ENCODE peak calls at places on chromosomes 11 and 22, in nine cellular contexts. H is cardiac muscle cell, B is AG04450, G is cardiac fibroblast, Q is RWPE2, N is astrocyte of the spinal cord, P is brain microvascular endothelial cell, X is GM12865, E is osteocyte. W is an unnamed sample.

GRCh38 chr11:121595717-121596156 is 143.0 kb upstream of the SORL1-AS1 start:
- DNase-seq in H (no peak), B (peak; percentile 98), G (peak; percentile 99), Q (peak; percentile 88), N (peak; percentile 97), P (peak; percentile 96), X (no peak), E (no peak), W (no peak)

GRCh38 chr22:19759459-19759993 is 1.1 kb upstream of the TBX1 start:
- DNase-seq in H (no peak), B (no peak), G (no peak), Q (no peak), N (no peak), P (no peak), X (no peak), E (no peak), W (no peak)

GRCh38 chr11:69355346-69355940 is 61.5 kb downstream of the MYEOV start:
- DNase-seq in H (no peak), B (no peak), G (no peak), Q (no peak), N (no peak), P (no peak), X (no peak), E (peak; percentile 67), W (peak; percentile 43)

GRCh38 chr11:67045314-67045713 is 11.3 kb upstream of the RHOD start:
- DNase-seq in H (no peak), B (peak; percentile 69), G (peak; percentile 93), Q (peak; percentile 88), N (peak; percentile 95), P (peak; percentile 94), X (peak; percentile 55), E (no peak), W (no peak)

GRCh38 chr22:35743466-35743865 is 25.8 kb downstream of the APOL5 start:
- DNase-seq in H (no peak), B (no peak), G (no peak), Q (no peak), N (no peak), P (no peak), X (no peak), E (no peak), W (no peak)

GRCh38 chr22:47783433-47784366 is 1021.2 kb downstream of the TBC1D22A start:
- DNase-seq in H (no peak), B (no peak), G (no peak), Q (no peak), N (no peak), P (no peak), X (no peak), E (no peak), W (peak; percentile 63)

GRCh38 chr11:77267910-77268309 is 33.6 kb downstream of the GDPD4 start:
- DNase-seq in H (no peak), B (peak; percentile 80), G (peak; percentile 85), Q (no peak), N (peak; percentile 73), P (peak; percentile 27), X (no peak), E (no peak), W (no peak)

GRCh38 chr22:16961477-16962186 is 46.4 kb downstream of the GAB4 start:
- DNase-seq in H (no peak), B (no peak), G (no peak), Q (no peak), N (no peak), P (no peak), X (no peak), E (peak; percentile 82), W (peak; percentile 61)

GRCh38 chr11:78365381-78365792 is 52.2 kb downstream of the GAB2 start:
- DNase-seq in H (peak; percentile 57), B (no peak), G (peak; percentile 55), Q (no peak), N (no peak), P (no peak), X (no peak), E (no peak), W (no peak)

GRCh38 chr11:116099541-116099940 is 595.3 kb upstream of the CADM1 start:
- DNase-seq in H (no peak), B (no peak), G (no peak), Q (no peak), N (no peak), P (no peak), X (no peak), E (peak; percentile 57), W (no peak)

GRCh38 chr11:30008946-30009525 is 7.8 kb downstream of the KCNA4 start:
- DNase-seq in H (no peak), B (no peak), G (no peak), Q (no peak), N (no peak), P (peak; percentile 2), X (no peak), E (no peak), W (no peak)

GRCh38 chr22:27113211-27114030 is 456.0 kb downstream of the MIAT start:
- DNase-seq in H (no peak), B (no peak), G (peak; percentile 94), Q (no peak), N (peak; percentile 96), P (peak; percentile 97), X (no peak), E (no peak), W (no peak)

GRCh38 chr22:39583066-39583667 is 12.6 kb downstream of the CACNA1I start:
- DNase-seq in H (no peak), B (no peak), G (no peak), Q (no peak), N (no peak), P (no peak), X (no peak), E (no peak), W (no peak)

GRCh38 chr11:116984589-116984988 is 113.6 kb downstream of the SIK3 start:
- DNase-seq in H (no peak), B (peak; percentile 89), G (peak; percentile 94), Q (no peak), N (peak; percentile 92), P (peak; percentile 91), X (no peak), E (no peak), W (no peak)

GRCh38 chr11:117202386-117203068 is 3.4 kb downstream of the TAGLN start:
- DNase-seq in H (no peak), B (no peak), G (peak; percentile 31), Q (no peak), N (no peak), P (no peak), X (no peak), E (no peak), W (no peak)

GRCh38 chr22:43745783-43746356 is 66.2 kb downstream of the EFCAB6 start:
- DNase-seq in H (no peak), B (no peak), G (no peak), Q (no peak), N (no peak), P (no peak), X (no peak), E (no peak), W (no peak)

GRCh38 chr11:35367491-35367890 is 51.9 kb downstream of the SLC1A2 start:
- DNase-seq in H (no peak), B (peak; percentile 56), G (peak; percentile 83), Q (no peak), N (peak; percentile 75), P (peak; percentile 87), X (no peak), E (no peak), W (no peak)
- TF ChIP-seq CTCF in H (no peak), B (no peak), G (no peak), Q (no peak), N (no peak), P (no peak), X (no peak), E (no peak), W (peak; percentile 28)

DNA sequence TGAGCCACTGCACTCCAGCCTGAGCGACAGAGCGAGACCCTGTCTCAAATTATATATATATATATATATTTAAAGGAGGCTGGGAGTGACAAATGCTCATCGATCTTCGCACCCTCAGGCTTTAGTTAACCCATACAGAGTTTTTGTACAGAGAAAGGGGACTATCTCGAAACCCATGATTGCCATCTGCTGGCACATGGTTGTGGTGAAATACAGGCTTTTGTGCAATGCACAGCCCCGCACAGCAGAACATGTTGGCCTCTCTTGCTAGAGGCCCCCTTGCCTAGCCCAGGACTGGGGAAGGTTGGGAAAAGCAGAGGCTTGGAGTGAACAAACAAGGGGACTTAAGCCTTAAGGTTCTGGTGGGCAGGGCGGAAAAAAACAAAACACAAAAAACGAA is 3.6 kb downstream of the MYBPC3 start:
- DNase-seq in H (no peak), B (no peak), G (peak; percentile 43), Q (no peak), N (peak; percentile 16), P (peak; percentile 31), X (peak; percentile 51), E (no peak), W (no peak)
- TF ChIP-seq CTCF in H (peak; percentile 14), B (peak; percentile 32), G (peak; percentile 13), Q (no peak), N (peak; percentile 38), P (peak; percentile 58), X (peak; percentile 23), E (peak; percentile 44), W (peak; percentile 70)

GRCh38 chr11:61679893-61680621 is at the start of gene DAGLA:
- DNase-seq in H (peak; percentile 76), B (no peak), G (peak; percentile 57), Q (no peak), N (peak; percentile 44), P (no peak), X (peak; percentile 59), E (peak; percentile 92), W (no peak)
- TF ChIP-seq CTCF in H (peak; percentile 84), B (peak; percentile 82), G (peak; percentile 73), Q (peak; percentile 95), N (peak; percentile 79), P (peak; percentile 74), X (peak; percentile 87), E (peak; percentile 99), W (peak; percentile 99)

GRCh38 chr22:41504397-41504796 is 35.5 kb downstream of the ACO2 start:
- DNase-seq in H (no peak), B (no peak), G (peak; percentile 83), Q (no peak), N (no peak), P (peak; percentile 49), X (peak; percentile 25), E (no peak), W (no peak)

GRCh38 chr22:41512421-41513194 is 31.7 kb downstream of the POLR3H start:
- DNase-seq in H (peak; percentile 81), B (no peak), G (peak; percentile 48), Q (no peak), N (peak; percentile 82), P (peak; percentile 63), X (no peak), E (peak; percentile 92), W (no peak)

GRCh38 chr22:41507330-41508063 is 36.8 kb downstream of the POLR3H start:
- DNase-seq in H (no peak), B (no peak), G (no peak), Q (no peak), N (no peak), P (no peak), X (no peak), E (no peak), W (no peak)

GRCh38 chr22:41511521-41511968 is 32.7 kb downstream of the POLR3H start:
- DNase-seq in H (no peak), B (no peak), G (no peak), Q (no peak), N (no peak), P (no peak), X (no peak), E (no peak), W (no peak)

DNA sequence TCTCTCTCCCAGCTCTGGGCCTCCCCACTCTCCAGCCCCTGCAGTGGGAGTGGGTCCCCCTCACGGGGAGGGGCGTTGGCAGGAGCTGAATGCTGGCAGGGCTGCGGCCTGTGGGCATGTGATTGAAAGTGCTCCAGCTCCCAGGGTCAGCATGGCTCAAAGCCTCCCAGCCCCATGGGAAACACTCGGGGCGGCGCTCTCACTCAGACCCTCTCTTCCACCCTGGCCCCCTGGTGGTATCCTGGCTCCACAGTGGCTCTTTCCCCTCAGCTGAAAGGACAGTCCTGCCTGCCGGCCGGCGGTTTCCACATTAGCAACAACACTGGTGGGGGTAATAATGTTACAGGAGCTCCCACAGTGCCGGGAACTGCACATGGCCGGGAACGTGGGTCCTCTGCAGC is 35.5 kb downstream of the POLR3H start:
- DNase-seq in H (no peak), B (no peak), G (no peak), Q (no peak), N (no peak), P (no peak), X (no peak), E (no peak), W (no peak)
- TF ChIP-seq CTCF in H (no peak), B (peak; percentile 24), G (peak; percentile 5), Q (no peak), N (peak; percentile 47), P (peak; percentile 52), X (no peak), E (no peak), W (peak; percentile 34)